ENCODE peak calls at places on chromosomes 13 and 19, in five cellular contexts. S is K562, K is SK-N-SH, F is HepG2, V is GM12878. X is an unnamed sample.

GRCh38 chr13:89053418-89053817 is 1382.2 kb downstream of the SLITRK5 start:
- DNase-seq in F (no peak), S (no peak), V (no peak), K (no peak), X (no peak)

GRCh38 chr19:45059258-45059965 is 16.9 kb downstream of the ZNF296 start:
- DNase-seq in K (peak), S (peak), F (peak), V (no peak), X (peak)

GRCh38 chr19:14333101-14333871 is 48.0 kb upstream of the ADGRE5 start:
- DNase-seq in V (no peak), K (peak), S (peak), F (no peak), X (peak)

GRCh38 chr19:40663712-40664692 is 26.4 kb downstream of the NUMBL start:
- DNase-seq in K (peak), F (no peak), V (no peak), S (peak), X (no peak)

GRCh38 chr13:39129253-39129652 is 91.0 kb downstream of the NHLRC3 start:
- DNase-seq in S (no peak), F (no peak), V (no peak), K (no peak), X (no peak)

GRCh38 chr19:43809762-43810696 is 7.8 kb upstream of the LYPD5 start:
- DNase-seq in V (peak), S (peak), F (peak), K (peak), X (peak)

GRCh38 chr19:43552616-43553015 is 19.6 kb downstream of the ZNF575 start:
- DNase-seq in S (no peak), F (no peak), K (no peak), V (no peak), X (no peak)

GRCh38 chr19:33752018-33752790 is 44.5 kb upstream of the KCTD15 start:
- DNase-seq in S (no peak), V (no peak), F (no peak), K (no peak), X (no peak)

GRCh38 chr13:73266640-73267180 is 207.9 kb downstream of the KLF5 start:
- DNase-seq in K (no peak), F (no peak), V (no peak), S (no peak), X (no peak)

GRCh38 chr13:105908581-105908980 is 626.9 kb downstream of the EFNB2 start:
- DNase-seq in K (no peak), S (no peak), F (no peak), V (no peak), X (no peak)

GRCh38 chr13:105904034-105904742 is 631.3 kb downstream of the EFNB2 start:
- DNase-seq in F (no peak), K (no peak), S (no peak), V (no peak), X (no peak)

DNA sequence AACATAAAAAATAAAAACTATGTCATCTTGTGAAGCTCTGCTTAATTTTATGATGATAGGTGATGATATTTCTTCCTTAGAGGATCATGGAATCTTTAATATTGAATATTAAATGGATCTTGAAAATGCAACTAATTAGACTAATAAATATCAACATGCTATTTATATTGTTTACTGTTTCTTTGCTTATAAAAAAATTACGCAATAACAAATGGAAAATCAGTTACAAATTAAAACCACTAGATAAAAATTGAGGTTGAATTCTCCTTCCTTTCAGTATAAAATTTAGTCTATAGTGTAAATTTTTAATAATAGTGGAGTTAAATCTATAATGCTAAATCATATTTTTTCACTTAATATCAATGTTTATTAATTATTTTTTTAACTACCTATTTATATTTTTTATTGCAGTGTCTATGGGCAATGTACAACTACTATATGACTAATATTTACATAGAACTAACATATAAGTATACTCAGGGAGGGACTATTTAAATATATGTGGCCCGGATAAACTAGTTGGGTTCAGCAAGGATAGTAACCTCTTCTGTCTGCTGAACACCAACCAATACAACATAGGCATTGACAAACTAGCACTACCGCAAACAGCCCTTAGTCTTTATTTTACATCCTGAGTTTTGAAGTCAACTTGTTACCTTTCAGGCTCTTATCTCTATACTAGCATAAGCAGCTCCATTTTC is 628.0 kb downstream of the EFNB2 start:
- DNase-seq in V (no peak), K (no peak), S (no peak), F (no peak), X (no peak)
- TF ChIP-seq FOXM1 in V (no peak), K (no peak), S (no peak), F (no peak), X (no peak)

DNA sequence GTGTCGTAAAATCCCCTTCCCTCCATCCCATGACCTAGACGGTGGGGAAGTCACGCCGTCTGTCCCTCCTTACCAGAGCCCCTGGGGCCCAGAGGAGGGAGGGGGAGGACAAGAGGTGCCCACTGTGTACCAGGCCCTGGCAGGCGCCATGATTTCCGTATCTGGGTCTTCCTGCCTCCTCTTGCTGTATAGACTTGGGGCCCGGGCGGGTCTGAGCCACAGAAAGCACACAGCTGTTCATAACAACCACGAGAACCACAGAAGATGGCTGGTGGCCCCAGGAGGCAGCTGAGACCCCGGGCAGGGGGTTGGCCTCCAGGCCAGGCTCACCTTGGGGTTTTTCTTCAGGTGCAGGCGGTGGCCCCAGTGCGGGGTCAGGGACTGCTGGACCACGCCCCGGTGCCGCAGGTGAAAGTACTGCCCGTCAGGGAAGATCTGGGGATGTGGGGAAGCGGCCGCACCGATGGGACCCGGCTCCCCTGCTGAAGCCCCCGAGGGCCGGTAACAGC is 633 bp downstream of the PCSK4 start:
- DNase-seq in S (peak), F (no peak), V (no peak), K (peak), X (no peak)
- TF ChIP-seq FOXM1 in S (no peak), F (no peak), V (no peak), K (no peak), X (no peak)

DNA sequence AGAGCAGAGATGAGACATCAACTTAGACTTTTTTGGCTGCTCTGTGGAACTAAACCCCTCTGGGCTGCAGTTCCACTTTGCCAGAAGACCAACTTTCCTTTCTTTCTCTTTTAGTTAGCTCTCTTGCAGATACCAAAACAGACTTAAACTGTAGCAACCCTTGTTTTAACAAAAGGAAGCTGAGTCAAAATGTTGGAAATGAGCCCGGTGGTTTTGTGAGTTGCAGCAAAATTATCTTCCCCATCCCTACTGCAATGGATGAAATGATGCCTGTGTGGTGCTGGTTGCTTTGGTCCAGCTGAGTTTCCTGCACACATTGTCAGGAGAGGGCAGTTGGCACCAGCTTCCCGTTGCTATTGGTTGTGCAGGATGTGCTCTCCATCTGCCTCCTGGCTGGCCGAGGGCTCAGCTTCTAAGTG is 115.3 kb downstream of the LRCH1 start:
- DNase-seq in K (no peak), S (no peak), F (no peak), V (no peak), X (no peak)
- TF ChIP-seq FOXM1 in K (no peak), S (no peak), F (no peak), V (peak), X (no peak)

GRCh38 chr19:12784394-12784870 is 6.9 kb upstream of the JUNB start:
- DNase-seq in K (no peak), V (no peak), F (no peak), S (peak), X (no peak)

GRCh38 chr19:12782424-12783225 is 7.3 kb upstream of the HOOK2 start:
- DNase-seq in K (peak), V (no peak), F (no peak), S (peak), X (no peak)

GRCh38 chr19:12783226-12783848 is 7.9 kb upstream of the JUNB start:
- DNase-seq in K (no peak), V (no peak), S (no peak), F (no peak), X (no peak)

GRCh38 chr19:12783849-12784393 is 7.4 kb upstream of the JUNB start:
- DNase-seq in K (no peak), S (peak), V (no peak), F (peak), X (no peak)

GRCh38 chr19:12782174-12782423 is 6.7 kb upstream of the HOOK2 start:
- DNase-seq in V (no peak), S (no peak), F (no peak), K (no peak), X (no peak)
- TF ChIP-seq FOXM1 in V (no peak), S (no peak), F (no peak), K (no peak), X (no peak)

DNA sequence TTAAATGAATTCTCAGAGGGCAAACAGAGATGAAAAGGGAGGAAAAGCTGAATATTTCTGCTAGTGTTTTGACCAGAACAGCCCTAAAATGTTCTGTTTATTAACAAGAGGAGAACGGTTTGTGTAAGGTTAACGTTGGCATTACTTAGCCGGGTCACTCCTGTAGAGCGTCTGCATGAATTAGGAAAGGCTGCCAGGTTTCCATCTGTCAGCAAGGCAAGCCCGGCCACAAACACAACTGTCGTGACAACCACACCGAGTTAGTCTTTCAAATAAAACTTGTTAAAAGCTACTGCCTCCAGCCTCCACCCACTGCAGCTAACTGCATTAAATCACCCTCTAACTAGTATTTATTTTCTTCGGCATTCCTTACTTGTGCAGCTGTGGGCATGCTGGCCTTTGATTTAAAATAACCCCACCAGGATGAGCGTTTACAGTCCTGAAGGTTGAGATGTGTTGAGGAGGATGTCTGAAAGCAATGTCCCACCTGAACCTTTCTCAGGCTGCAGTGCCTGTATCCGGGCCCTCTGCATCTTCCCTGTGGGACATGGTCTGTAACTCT is 527.9 kb downstream of the FGF9 start:
- DNase-seq in S (no peak), F (no peak), K (no peak), V (no peak), X (no peak)
- TF ChIP-seq FOXM1 in S (no peak), F (no peak), K (no peak), V (no peak), X (no peak)

GRCh38 chr19:1438933-1439358 is 750 bp downstream of the RPS15 start:
- DNase-seq in K (peak), V (no peak), F (no peak), S (no peak), X (no peak)

GRCh38 chr19:1445185-1445931 is 4.6 kb upstream of the APC2 start:
- DNase-seq in F (peak), K (peak), S (peak), V (no peak), X (peak)

GRCh38 chr19:1441022-1441426 is 2.8 kb downstream of the RPS15 start:
- DNase-seq in K (no peak), S (no peak), F (no peak), V (no peak), X (no peak)

GRCh38 chr19:1440418-1440801 is 2.2 kb downstream of the RPS15 start:
- DNase-seq in V (no peak), F (no peak), S (no peak), K (no peak), X (no peak)

DNA sequence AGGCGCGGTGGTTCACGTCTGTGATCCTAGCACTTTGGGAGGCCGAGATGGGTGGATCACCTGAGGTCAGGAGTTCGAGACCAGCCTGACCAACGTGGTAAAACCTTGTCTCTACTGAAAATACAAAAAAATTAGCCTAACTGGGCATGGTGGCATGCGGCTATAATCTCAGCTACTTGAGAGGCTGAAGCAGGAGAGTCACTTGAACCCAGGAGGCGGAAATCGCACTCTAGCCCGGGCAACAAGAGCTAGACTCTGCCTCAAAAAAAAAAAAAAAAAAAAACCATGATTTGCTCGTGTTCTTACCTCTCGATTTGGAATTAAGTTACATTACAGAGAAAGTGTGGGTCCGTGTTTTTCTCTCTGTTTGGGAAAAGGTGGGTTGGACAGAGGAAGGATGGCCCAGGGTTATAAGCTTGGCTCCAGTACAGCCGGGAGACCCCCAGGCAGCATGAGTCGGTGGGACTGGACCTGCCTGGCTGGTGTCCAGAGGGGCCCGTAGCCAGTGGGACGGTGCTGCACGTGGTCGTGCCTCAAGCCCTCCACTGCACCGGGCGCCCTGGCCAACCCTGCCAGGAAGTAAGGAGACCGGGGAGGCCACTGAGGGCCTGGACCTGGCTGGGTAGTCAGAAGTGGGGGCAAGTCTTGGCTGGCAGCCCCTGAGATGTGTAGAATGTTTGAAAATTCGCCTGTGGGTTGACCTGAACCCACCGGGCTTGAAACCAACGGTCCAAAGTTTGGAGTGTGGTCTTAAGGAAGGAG is 3.7 kb downstream of the RPS15 start:
- DNase-seq in V (no peak), K (no peak), F (no peak), S (no peak), X (no peak)
- TF ChIP-seq FOXM1 in V (no peak), K (no peak), F (no peak), S (no peak), X (no peak)

X was measured in HEK293T.